ENCODE peak calls at places on chromosomes 16 and 17, in seven cellular contexts. L is thoracic aorta; J is left lobe of liver; F is hypothalamus; I is CD8-positive, alpha-beta memory T cell; C is transverse colon; N is GM23248. B is an unnamed sample.

GRCh38 chr17:34275881-34276280 is 5.9 kb downstream of the CCL7 start:
- DNase-seq in I (no peak), F (no peak), J (no peak), N (peak; percentile 95), C (no peak), L (no peak), B (no peak)

GRCh38 chr17:28076138-28076537 is 33.7 kb downstream of the NLK start:
- DNase-seq in C (no peak), L (no peak), J (no peak), I (no peak), F (no peak), N (no peak), B (no peak)

GRCh38 chr16:81081007-81081406 is 4.0 kb upstream of the C16orf46 start:
- DNase-seq in L (no peak), F (no peak), I (no peak), J (no peak), N (no peak), C (no peak), B (no peak)

GRCh38 chr17:65755799-65756198 is 194.4 kb upstream of the AXIN2 start:
- DNase-seq in J (no peak), N (no peak), C (no peak), I (no peak), F (no peak), L (no peak), B (no peak)

GRCh38 chr17:6092182-6092922 is 22.2 kb downstream of the WSCD1 start:
- DNase-seq in I (no peak), F (no peak), C (no peak), N (no peak), J (no peak), L (no peak), B (no peak)

GRCh38 chr17:50219345-50219744 is 17.9 kb upstream of the COL1A1 start:
- DNase-seq in F (no peak), L (no peak), I (no peak), J (no peak), C (no peak), N (peak; percentile 92), B (no peak)

GRCh38 chr17:29107933-29108805 is 65.2 kb downstream of the PIPOX start:
- DNase-seq in F (no peak), N (no peak), C (no peak), I (no peak), L (no peak), J (peak; percentile 95), B (no peak)

GRCh38 chr17:17055286-17056166 is 13.3 kb downstream of the MPRIP start:
- DNase-seq in N (peak; percentile 68), C (no peak), F (no peak), L (no peak), I (no peak), J (peak; percentile 35), B (no peak)

GRCh38 chr17:35345926-35346771 is 27.3 kb downstream of the SLFN11 start:
- DNase-seq in J (peak; percentile 66), F (no peak), C (peak; percentile 54), L (peak; percentile 12), N (peak; percentile 71), I (peak; percentile 17), B (no peak)

GRCh38 chr17:29628619-29629018 is 5.9 kb upstream of the CORO6 start:
- DNase-seq in L (no peak), F (no peak), J (no peak), I (no peak), N (no peak), C (no peak), B (no peak)

GRCh38 chr16:65116818-65117430 is 4.9 kb downstream of the CDH11 start:
- DNase-seq in I (no peak), L (no peak), F (no peak), N (peak; percentile 60), C (no peak), J (no peak), B (no peak)

GRCh38 chr16:49701867-49702494 is 153.9 kb downstream of the ZNF423 start:
- DNase-seq in F (no peak), N (peak; percentile 46), J (no peak), L (no peak), I (no peak), C (peak; percentile 27), B (no peak)

GRCh38 chr17:67636312-67636711 is 81.4 kb upstream of the NOL11 start:
- DNase-seq in C (no peak), I (no peak), L (no peak), F (no peak), N (no peak), J (no peak), B (no peak)